ENCODE peak calls at places on chromosomes 6 and 20, in eight cellular contexts. U, Q, T, X, Y, G, V and L are unnamed samples.

GRCh38 chr6:129893513-129894098 is 32.5 kb upstream of the TMEM244 start:
- DNase-seq in T (peak), X (peak), Y (no peak), Q (no peak), G (no peak), V (no peak), U (no peak), L (no peak)

GRCh38 chr6:13304580-13305255 is 23.6 kb downstream of the TBC1D7 start:
- DNase-seq in G (no peak), X (peak), Q (no peak), U (no peak), Y (no peak), V (no peak), T (no peak), L (no peak)

GRCh38 chr6:112202639-112203341 is 51.6 kb downstream of the LAMA4 start:
- DNase-seq in T (peak), V (no peak), G (no peak), U (peak), X (peak), Y (no peak), Q (no peak), L (no peak)

GRCh38 chr6:163738725-163739124 is 324.2 kb downstream of the QKI start:
- DNase-seq in V (no peak), G (no peak), X (no peak), Q (no peak), U (no peak), Y (no peak), T (peak), L (no peak)

GRCh38 chr6:112503210-112503609 is 156.1 kb downstream of the RFPL4B start:
- DNase-seq in Q (no peak), V (no peak), Y (no peak), G (no peak), X (no peak), T (no peak), U (peak), L (no peak)

GRCh38 chr6:35972471-35972985 is 51.6 kb upstream of the SRPK1 start:
- DNase-seq in U (peak), V (no peak), Q (peak), X (no peak), G (no peak), Y (peak), T (no peak), L (no peak)

GRCh38 chr6:33894438-33894837 is 90.6 kb upstream of the MLN start:
- DNase-seq in G (no peak), U (no peak), Y (no peak), Q (no peak), T (peak), X (peak), V (no peak), L (no peak)

GRCh38 chr6:121305957-121306607 is 28.2 kb downstream of the TBC1D32 start:
- DNase-seq in Q (no peak), X (peak), G (no peak), U (peak), V (no peak), T (peak), Y (peak), L (no peak)

GRCh38 chr6:78489874-78490273 is 377.5 kb upstream of the IRAK1BP1 start:
- DNase-seq in Y (no peak), V (no peak), U (no peak), T (peak), Q (no peak), G (no peak), X (peak), L (no peak)

GRCh38 chr6:15522856-15523529 is 139.8 kb downstream of the DTNBP1 start:
- DNase-seq in U (no peak), T (no peak), Y (no peak), V (no peak), G (no peak), X (no peak), Q (no peak), L (no peak)

GRCh38 chr20:22408521-22409402 is 175.6 kb downstream of the FOXA2 start:
- DNase-seq in Q (no peak), G (no peak), V (no peak), Y (no peak), X (no peak), T (no peak), U (no peak), L (no peak)

GRCh38 chr20:22410556-22411130 is 173.7 kb downstream of the FOXA2 start:
- DNase-seq in G (no peak), T (no peak), Q (no peak), U (no peak), V (no peak), Y (no peak), X (no peak), L (no peak)

GRCh38 chr20:22404609-22405170 is 179.7 kb downstream of the FOXA2 start:
- DNase-seq in V (no peak), X (peak), T (peak), Y (no peak), G (no peak), Q (no peak), U (no peak), L (no peak)

GRCh38 chr20:22403860-22404608 is 180.3 kb downstream of the FOXA2 start:
- DNase-seq in X (peak), G (no peak), Q (no peak), Y (no peak), V (no peak), U (peak), T (no peak), L (no peak)

DNA sequence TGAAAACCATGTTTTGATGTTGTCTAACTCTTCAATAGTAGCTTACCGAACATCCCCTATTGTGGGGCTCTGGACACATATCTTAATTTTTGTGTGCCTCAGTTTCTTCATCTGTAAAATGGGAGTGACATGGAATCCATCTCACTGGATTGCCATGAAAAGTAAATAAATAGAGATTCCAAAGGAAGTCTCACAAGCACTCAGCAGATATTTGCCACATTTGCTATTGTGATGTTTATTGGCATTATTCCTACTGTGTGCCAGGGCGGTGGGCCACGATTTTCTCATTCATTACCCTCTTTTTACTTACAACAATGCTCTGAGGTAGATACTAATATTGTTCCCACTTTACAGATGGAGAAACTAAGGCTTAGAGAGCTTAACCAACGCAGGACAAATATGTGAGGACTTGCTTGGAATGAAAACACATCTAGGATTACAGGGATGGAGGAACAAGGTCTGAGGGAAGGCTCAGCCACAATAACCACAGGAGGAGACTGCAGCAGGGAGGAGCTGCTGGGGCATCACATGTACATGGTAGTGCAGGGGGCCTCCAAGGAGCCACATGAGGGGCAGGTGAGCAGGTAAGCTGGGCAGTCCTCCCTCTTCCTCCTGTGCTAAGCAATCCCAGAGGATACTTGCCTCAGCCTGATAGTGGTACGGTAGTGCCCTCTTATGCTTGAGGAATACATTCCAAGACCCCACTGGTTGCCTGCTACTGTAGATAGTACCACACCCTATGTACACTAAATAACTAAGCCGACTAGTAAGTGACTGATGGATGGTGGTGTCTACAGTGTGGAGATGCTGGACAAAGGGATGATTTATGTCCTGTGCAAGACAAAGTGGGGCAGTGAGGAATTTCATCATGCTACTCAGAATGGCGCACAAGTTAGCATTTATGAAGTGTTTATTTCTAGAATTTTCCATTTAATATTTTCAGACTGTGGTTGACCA is 176.9 kb downstream of the FOXA2 start:
- DNase-seq in X (no peak), G (no peak), V (no peak), Y (no peak), U (no peak), T (no peak), Q (no peak), L (no peak)
- TF ChIP-seq CTCF in X (no peak), G (no peak), V (no peak), Y (no peak), U (no peak), T (no peak), Q (no peak), L (no peak)

GRCh38 chr6:141593311-141593710 is 539.4 kb upstream of the GJE1 start:
- DNase-seq in T (no peak), G (no peak), Q (no peak), Y (no peak), X (no peak), U (no peak), V (no peak), L (no peak)

GRCh38 chr6:141598487-141598886 is 534.2 kb upstream of the GJE1 start:
- DNase-seq in G (no peak), Q (no peak), V (no peak), T (peak), Y (no peak), X (peak), U (no peak), L (no peak)

GRCh38 chr6:141594874-141595273 is 537.9 kb upstream of the GJE1 start:
- DNase-seq in V (no peak), G (no peak), Y (no peak), X (no peak), T (no peak), Q (no peak), U (no peak), L (no peak)
- TF ChIP-seq CTCF in V (no peak), G (no peak), Y (no peak), X (peak), T (peak), Q (no peak), U (no peak), L (no peak)

GRCh38 chr6:39980839-39981580 is 46.7 kb upstream of the MOCS1 start:
- DNase-seq in X (peak), Y (peak), V (no peak), U (peak), Q (peak), G (no peak), T (peak), L (no peak)
- TF ChIP-seq CTCF in X (peak), Y (no peak), V (peak), U (peak), Q (peak), G (no peak), T (peak), L (no peak)

GRCh38 chr6:101401792-101402617 is 8.5 kb downstream of the GRIK2 start:
- DNase-seq in T (no peak), Q (peak), G (no peak), Y (no peak), U (peak), V (no peak), X (no peak), L (no peak)
- TF ChIP-seq CTCF in T (no peak), Q (no peak), G (no peak), Y (no peak), U (no peak), V (no peak), X (no peak), L (no peak)